ENCODE peak calls at places on chromosomes 2 and 18, in nine cellular contexts. X is cardiac muscle cell, B is psoas muscle, R is neural progenitor cell, G is left ventricle myocardium inferior, H is thoracic aorta, V is kidney, J is ovary, A is GM12878. E is an unnamed sample. For H3K36me3, the result is how much of the 10 kb centered on the place peaks cover.

GRCh38 chr2:145199832-145200231 is 679.9 kb upstream of the ZEB2 start:
- DNase-seq in X (no peak), R (no peak), V (no peak), H (no peak), J (no peak), A (no peak), G (no peak), B (no peak), E (no peak)

GRCh38 chr2:56456791-56457190 is 273.0 kb downstream of the CCDC85A start:
- DNase-seq in V (no peak), H (no peak), R (no peak), J (no peak), B (no peak), G (no peak), X (no peak), A (no peak), E (no peak)

GRCh38 chr18:26925313-26925712 is 59.8 kb upstream of the AQP4 start:
- DNase-seq in B (no peak), H (no peak), R (no peak), V (no peak), A (no peak), J (no peak), X (no peak), G (no peak), E (no peak)

GRCh38 chr18:2805970-2806943 is 40.5 kb upstream of the EMILIN2 start:
- DNase-seq in V (no peak), J (no peak), B (no peak), A (no peak), H (no peak), R (peak), X (no peak), G (no peak), E (no peak)

GRCh38 chr18:22471546-22472131 is 53.9 kb upstream of the CTAGE1 start:
- DNase-seq in B (no peak), H (peak), R (no peak), X (peak), A (no peak), J (no peak), V (no peak), G (peak), E (no peak)

GRCh38 chr2:208415255-208415654 is 8.7 kb downstream of the PTH2R start:
- DNase-seq in B (no peak), V (no peak), H (no peak), J (no peak), A (no peak), R (no peak), X (no peak), G (no peak), E (no peak)

GRCh38 chr2:213149949-213150314 is 1.5 kb downstream of the IKZF2 start:
- DNase-seq in V (no peak), R (no peak), X (no peak), H (no peak), J (no peak), G (no peak), B (no peak), A (no peak), E (no peak)

GRCh38 chr2:217103752-217104540 is 244.1 kb upstream of the TNP1 start:
- DNase-seq in X (no peak), V (no peak), H (no peak), R (no peak), G (no peak), J (no peak), B (no peak), A (no peak), E (no peak)

GRCh38 chr2:905833-906140 is 44.9 kb upstream of the SNTG2 start:
- DNase-seq in B (no peak), A (no peak), X (no peak), R (no peak), J (no peak), H (no peak), V (no peak), G (no peak), E (no peak)

GRCh38 chr2:236743623-236744280 is 174.1 kb downstream of the ACKR3 start:
- DNase-seq in X (no peak), G (no peak), J (no peak), V (no peak), A (no peak), R (no peak), H (no peak), B (no peak), E (peak)

GRCh38 chr2:201116959-201117734 is 1.2 kb downstream of the CFLAR start:
- DNase-seq in R (peak), G (peak), V (no peak), H (no peak), B (peak), J (no peak), A (no peak), X (no peak), E (no peak)

GRCh38 chr18:8962906-8963635 is 139.4 kb upstream of the NDUFV2 start:
- DNase-seq in B (no peak), A (no peak), H (no peak), R (no peak), V (no peak), G (no peak), X (no peak), J (no peak), E (no peak)

GRCh38 chr18:13376841-13377351 is 158.3 kb downstream of the LDLRAD4 start:
- DNase-seq in G (no peak), A (no peak), V (no peak), R (no peak), B (no peak), H (no peak), J (no peak), X (no peak), E (no peak)

GRCh38 chr2:121297217-121297830 is 12.3 kb upstream of the TFCP2L1 start:
- DNase-seq in B (no peak), X (peak), V (no peak), G (no peak), J (no peak), A (no peak), R (peak), H (no peak), E (no peak)

GRCh38 chr2:70083344-70084156 is 3.7 kb upstream of the PCBP1 start:
- DNase-seq in V (no peak), X (no peak), A (peak), J (no peak), R (no peak), B (no peak), H (no peak), G (no peak), E (no peak)

GRCh38 chr2:21306235-21306634 is 182.5 kb downstream of the TDRD15 start:
- DNase-seq in H (no peak), R (no peak), V (no peak), J (no peak), A (no peak), B (no peak), G (no peak), X (no peak), E (no peak)

GRCh38 chr2:189782221-189782671 is 1.9 kb downstream of the ORMDL1 start:
- DNase-seq in J (no peak), R (no peak), V (no peak), H (no peak), X (no peak), G (no peak), A (no peak), B (no peak), E (no peak)

GRCh38 chr2:65660340-65660739 is 227.9 kb upstream of the SPRED2 start:
- DNase-seq in A (no peak), V (no peak), B (no peak), H (no peak), R (no peak), X (no peak), G (no peak), J (no peak), E (no peak)

GRCh38 chr18:74708169-74708568 is 110.5 kb downstream of the ZNF407 start:
- DNase-seq in G (no peak), J (no peak), A (no peak), X (no peak), H (no peak), R (no peak), V (no peak), B (no peak), E (no peak)

GRCh38 chr2:47015730-47016129 is 100.1 kb upstream of the MCFD2 start:
- DNase-seq in H (no peak), A (no peak), X (no peak), B (no peak), G (no peak), R (no peak), J (no peak), V (no peak), E (no peak)

GRCh38 chr2:47013383-47013782 is 97.8 kb upstream of the MCFD2 start:
- DNase-seq in H (no peak), B (no peak), G (no peak), R (no peak), A (no peak), X (no peak), V (no peak), J (no peak), E (no peak)

GRCh38 chr2:47014564-47015051 is 99.0 kb upstream of the MCFD2 start:
- DNase-seq in J (no peak), B (no peak), H (peak), V (no peak), A (no peak), R (no peak), X (no peak), G (no peak), E (no peak)

GRCh38 chr2:47016172-47016913 is 100.7 kb upstream of the MCFD2 start:
- DNase-seq in A (no peak), X (no peak), J (no peak), R (peak), H (no peak), V (no peak), G (no peak), B (peak), E (peak)

GRCh38 chr2:47015206-47015605 is 99.6 kb upstream of the MCFD2 start:
- DNase-seq in J (no peak), H (no peak), V (no peak), X (no peak), B (no peak), R (no peak), A (no peak), G (no peak), E (no peak)
- TF ChIP-seq CTCF in J (no peak), H (no peak), V (no peak), X (no peak), B (peak), R (no peak), A (no peak), G (no peak), E (peak)

GRCh38 chr2:36449943-36450392 is 94.4 kb downstream of the CRIM1 start:
- DNase-seq in X (peak), R (no peak), H (no peak), A (no peak), J (no peak), G (no peak), V (no peak), B (no peak), E (no peak)
- H3K36me3 ChIP-seq in X (under half), R (under half), H (under half), A (under half), J (under half), G (under half), V (under half), B (under half), E (under half)

GRCh38 chr2:96501886-96502810 is 3.0 kb downstream of the NEURL3 start:
- DNase-seq in H (no peak), R (no peak), X (no peak), V (no peak), A (no peak), G (no peak), J (no peak), B (peak), E (no peak)

GRCh38 chr2:96500385-96501066 is 4.6 kb downstream of the NEURL3 start:
- DNase-seq in V (no peak), A (no peak), J (no peak), H (no peak), B (peak), R (no peak), G (no peak), X (no peak), E (no peak)

GRCh38 chr2:96502891-96503636 is 2.1 kb downstream of the NEURL3 start:
- DNase-seq in H (no peak), J (peak), G (no peak), X (no peak), R (no peak), V (peak), A (no peak), B (peak), E (no peak)

GRCh38 chr2:96499061-96499960 is 5.8 kb downstream of the NEURL3 start:
- DNase-seq in X (no peak), G (no peak), R (no peak), B (no peak), J (no peak), V (no peak), H (no peak), A (no peak), E (no peak)

GRCh38 chr2:96501471-96501874 is 3.7 kb downstream of the NEURL3 start:
- DNase-seq in J (no peak), A (peak), R (no peak), X (no peak), B (peak), H (no peak), G (no peak), V (no peak), E (no peak)
- TF ChIP-seq CTCF in J (no peak), A (no peak), R (no peak), X (no peak), B (no peak), H (no peak), G (no peak), V (no peak), E (no peak)

GRCh38 chr2:48508461-48509124 is 21.4 kb upstream of the STON1 start:
- DNase-seq in J (no peak), R (peak), V (no peak), G (no peak), B (no peak), X (peak), A (no peak), H (no peak), E (peak)

GRCh38 chr2:48512586-48512985 is 17.4 kb upstream of the STON1 start:
- DNase-seq in V (no peak), G (no peak), J (no peak), R (no peak), X (no peak), A (no peak), B (no peak), H (no peak), E (no peak)

GRCh38 chr2:48514591-48514990 is 15.4 kb upstream of the STON1 start:
- DNase-seq in A (no peak), V (no peak), H (no peak), B (no peak), J (peak), R (no peak), G (no peak), X (no peak), E (no peak)

GRCh38 chr2:48512071-48512470 is 17.9 kb upstream of the STON1 start:
- DNase-seq in V (no peak), B (no peak), G (no peak), R (no peak), A (no peak), H (no peak), X (no peak), J (no peak), E (no peak)

DNA sequence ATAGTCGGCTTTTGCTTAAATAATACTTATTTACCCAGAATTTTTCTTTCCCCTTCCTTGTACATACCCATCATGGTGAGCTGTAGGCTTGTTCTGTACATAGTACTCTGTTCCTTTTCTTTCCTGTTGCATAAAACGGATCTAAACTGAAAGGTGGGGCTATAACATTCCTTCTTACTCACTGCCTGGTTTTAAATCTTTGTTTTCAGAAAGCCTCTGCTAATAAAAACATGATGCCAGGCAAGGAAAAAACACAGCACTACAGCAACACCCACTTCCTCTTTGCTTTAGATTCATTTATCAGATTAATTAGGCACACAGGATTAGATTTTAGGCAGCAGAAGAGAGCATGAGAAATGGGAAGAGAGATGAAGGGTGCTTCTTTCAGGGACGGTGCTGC is 19.6 kb upstream of the STON1 start:
- DNase-seq in B (no peak), R (no peak), H (no peak), V (no peak), X (no peak), A (no peak), G (no peak), J (no peak), E (peak)
- H3K36me3 ChIP-seq in B (half or more), R (under half), H (under half), V (under half), X (under half), A (under half), G (under half), J (under half), E (under half)

GRCh38 chr2:60657673-60658072 is 98.4 kb upstream of the PAPOLG start:
- DNase-seq in J (no peak), V (no peak), B (no peak), A (no peak), X (no peak), G (no peak), H (no peak), R (no peak), E (no peak)

GRCh38 chr2:60661073-60661738 is 94.9 kb upstream of the PAPOLG start:
- DNase-seq in H (no peak), G (no peak), J (no peak), B (no peak), X (no peak), V (no peak), R (no peak), A (no peak), E (no peak)

GRCh38 chr2:60659026-60659425 is 97.0 kb upstream of the PAPOLG start:
- DNase-seq in V (no peak), R (no peak), B (no peak), X (no peak), H (no peak), J (no peak), G (no peak), A (no peak), E (no peak)
- TF ChIP-seq CTCF in V (no peak), R (peak), B (no peak), X (no peak), H (no peak), J (no peak), G (no peak), A (no peak), E (no peak)

GRCh38 chr2:42921721-42922120 is 129.3 kb upstream of the HAAO start:
- DNase-seq in H (no peak), R (no peak), V (no peak), X (no peak), G (no peak), J (peak), B (no peak), A (no peak), E (no peak)
- H3K36me3 ChIP-seq in H (under half), R (under half), V (under half), X (under half), G (under half), J (under half), B (under half), A (under half), E (under half)

DNA sequence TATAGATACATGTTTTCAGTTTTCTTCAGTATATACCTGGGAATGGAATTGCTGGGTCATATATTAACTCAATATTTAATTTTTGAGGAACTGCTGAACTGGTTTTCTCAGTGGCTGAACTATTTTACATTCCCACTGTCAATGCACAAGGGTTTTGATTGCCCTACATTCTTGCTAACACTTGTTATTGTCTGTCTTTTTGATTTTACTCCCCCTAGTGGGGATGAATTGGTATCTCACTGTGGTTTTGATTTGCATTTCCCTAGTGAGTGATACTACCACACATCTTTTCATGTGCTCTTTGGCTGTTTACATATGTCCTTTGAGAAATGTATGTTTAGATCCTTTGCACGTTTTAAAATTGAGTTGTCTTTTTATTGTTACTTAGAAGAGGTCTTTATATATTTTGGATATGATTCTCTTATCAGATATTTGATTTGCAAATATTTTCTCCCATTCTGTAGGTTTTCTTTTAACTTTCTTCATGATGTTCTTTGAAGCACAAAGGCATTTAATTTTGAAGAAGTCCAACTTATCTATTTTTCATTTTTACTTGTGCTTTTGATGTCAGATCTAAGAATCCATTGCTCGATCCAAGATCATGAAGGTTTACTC is 36.2 kb downstream of the ASB1 start:
- DNase-seq in G (no peak), R (peak), X (peak), J (no peak), B (no peak), H (no peak), A (peak), V (no peak), E (no peak)
- TF ChIP-seq CTCF in G (peak), R (peak), X (peak), J (no peak), B (peak), H (peak), A (peak), V (peak), E (peak)

GRCh38 chr2:96843538-96844268 is at the start of gene ANKRD23:
- DNase-seq in A (no peak), V (no peak), J (no peak), X (no peak), R (no peak), H (no peak), B (peak), G (no peak), E (no peak)

GRCh38 chr2:96844405-96844808 is 586 bp upstream of the ANKRD23 start:
- DNase-seq in G (no peak), V (no peak), X (no peak), B (no peak), R (no peak), J (no peak), H (no peak), A (no peak), E (no peak)

GRCh38 chr2:96852667-96853066 is 5.1 kb downstream of the ANKRD39 start:
- DNase-seq in H (no peak), J (no peak), G (no peak), R (no peak), A (no peak), X (no peak), B (peak), V (no peak), E (no peak)

GRCh38 chr2:96847586-96847985 is 3.8 kb upstream of the ANKRD23 start:
- DNase-seq in R (no peak), H (no peak), V (no peak), G (no peak), B (no peak), J (no peak), A (no peak), X (no peak), E (no peak)

GRCh38 chr2:96848264-96848663 is 4.4 kb upstream of the ANKRD23 start:
- DNase-seq in V (peak), G (no peak), A (no peak), X (peak), J (no peak), R (no peak), H (no peak), B (no peak), E (no peak)
- H3K36me3 ChIP-seq in V (under half), G (half or more), A (under half), X (under half), J (under half), R (under half), H (under half), B (half or more), E (under half)